ENCODE peak calls at places on chromosomes 4 and X, in ten cellular contexts. One of them, this sample, is unnamed.

GRCh38 chr4:20266215-20267082 is 14.7 kb downstream of the SLIT2 start:
- DNase-seq in NCI-H1105: no peak
- DNase-seq in trophoblast cell: no peak
- DNase-seq in foreskin fibroblast: no peak
- DNase-seq in endothelial cell: no peak
- DNase-seq in psoas muscle: no peak
- DNase-seq in adipocyte: peak
- DNase-seq in left ventricle myocardium inferior: peak
- DNase-seq in stimulated activated naive B cell treated with anti-CD40 and anti-IgM and Interleukin-4, amounts not matched to agents 10 μg/mL and 1 μg/mL and 100 μg/mL, for 72 hours: no peak
- DNase-seq in stimulated activated CD4-positive, alpha-beta T cell treated with anti-CD3 and anti-CD28 coated beads, Interleukin-1b, Interleukin-23, amount 100 ng/mL, for 1 hour: no peak
- DNase-seq in this sample: no peak

GRCh38 chr4:39051454-39051853 is 10.6 kb upstream of the KLHL5 start:
- DNase-seq in NCI-H1105: no peak
- DNase-seq in trophoblast cell: no peak
- DNase-seq in foreskin fibroblast: no peak
- DNase-seq in endothelial cell: no peak
- DNase-seq in psoas muscle: no peak
- DNase-seq in adipocyte: no peak
- DNase-seq in left ventricle myocardium inferior: no peak
- DNase-seq in stimulated activated naive B cell treated with anti-CD40 and anti-IgM and Interleukin-4, amounts not matched to agents 10 μg/mL and 1 μg/mL and 100 μg/mL, for 72 hours: no peak
- DNase-seq in stimulated activated CD4-positive, alpha-beta T cell treated with anti-CD3 and anti-CD28 coated beads, Interleukin-1b, Interleukin-23, amount 100 ng/mL, for 1 hour: no peak
- DNase-seq in this sample: no peak

GRCh38 chrX:9682456-9682855 is 83.2 kb downstream of the GPR143 start:
- DNase-seq in NCI-H1105: no peak
- DNase-seq in trophoblast cell: peak
- DNase-seq in foreskin fibroblast: no peak
- DNase-seq in endothelial cell: no peak
- DNase-seq in psoas muscle: no peak
- DNase-seq in adipocyte: peak
- DNase-seq in left ventricle myocardium inferior: no peak
- DNase-seq in stimulated activated naive B cell treated with anti-CD40 and anti-IgM and Interleukin-4, amounts not matched to agents 10 μg/mL and 1 μg/mL and 100 μg/mL, for 72 hours: no peak
- DNase-seq in stimulated activated CD4-positive, alpha-beta T cell treated with anti-CD3 and anti-CD28 coated beads, Interleukin-1b, Interleukin-23, amount 100 ng/mL, for 1 hour: no peak
- DNase-seq in this sample: peak

GRCh38 chr4:118327554-118328241 is 25.1 kb downstream of the PRSS12 start:
- DNase-seq in NCI-H1105: no peak
- DNase-seq in trophoblast cell: no peak
- DNase-seq in foreskin fibroblast: no peak
- DNase-seq in endothelial cell: no peak
- DNase-seq in psoas muscle: no peak
- DNase-seq in adipocyte: peak
- DNase-seq in left ventricle myocardium inferior: no peak
- DNase-seq in stimulated activated naive B cell treated with anti-CD40 and anti-IgM and Interleukin-4, amounts not matched to agents 10 μg/mL and 1 μg/mL and 100 μg/mL, for 72 hours: no peak
- DNase-seq in stimulated activated CD4-positive, alpha-beta T cell treated with anti-CD3 and anti-CD28 coated beads, Interleukin-1b, Interleukin-23, amount 100 ng/mL, for 1 hour: no peak
- DNase-seq in this sample: peak

GRCh38 chr4:165698272-165698671 is 174.8 kb upstream of the TLL1 start:
- DNase-seq in NCI-H1105: no peak
- DNase-seq in trophoblast cell: no peak
- DNase-seq in foreskin fibroblast: no peak
- DNase-seq in endothelial cell: no peak
- DNase-seq in psoas muscle: no peak
- DNase-seq in adipocyte: no peak
- DNase-seq in left ventricle myocardium inferior: no peak
- DNase-seq in stimulated activated naive B cell treated with anti-CD40 and anti-IgM and Interleukin-4, amounts not matched to agents 10 μg/mL and 1 μg/mL and 100 μg/mL, for 72 hours: no peak
- DNase-seq in stimulated activated CD4-positive, alpha-beta T cell treated with anti-CD3 and anti-CD28 coated beads, Interleukin-1b, Interleukin-23, amount 100 ng/mL, for 1 hour: no peak
- DNase-seq in this sample: no peak

GRCh38 chr4:122632396-122633143 is 11.7 kb upstream of the IL21 start:
- DNase-seq in NCI-H1105: no peak
- DNase-seq in trophoblast cell: no peak
- DNase-seq in foreskin fibroblast: no peak
- DNase-seq in endothelial cell: no peak
- DNase-seq in psoas muscle: no peak
- DNase-seq in adipocyte: no peak
- DNase-seq in left ventricle myocardium inferior: no peak
- DNase-seq in stimulated activated naive B cell treated with anti-CD40 and anti-IgM and Interleukin-4, amounts not matched to agents 10 μg/mL and 1 μg/mL and 100 μg/mL, for 72 hours: no peak
- DNase-seq in stimulated activated CD4-positive, alpha-beta T cell treated with anti-CD3 and anti-CD28 coated beads, Interleukin-1b, Interleukin-23, amount 100 ng/mL, for 1 hour: no peak
- DNase-seq in this sample: no peak

GRCh38 chr4:109072595-109072994 is 229.9 kb downstream of the COL25A1 start:
- DNase-seq in NCI-H1105: no peak
- DNase-seq in trophoblast cell: peak
- DNase-seq in foreskin fibroblast: peak
- DNase-seq in endothelial cell: no peak
- DNase-seq in psoas muscle: no peak
- DNase-seq in adipocyte: peak
- DNase-seq in left ventricle myocardium inferior: no peak
- DNase-seq in stimulated activated naive B cell treated with anti-CD40 and anti-IgM and Interleukin-4, amounts not matched to agents 10 μg/mL and 1 μg/mL and 100 μg/mL, for 72 hours: no peak
- DNase-seq in stimulated activated CD4-positive, alpha-beta T cell treated with anti-CD3 and anti-CD28 coated beads, Interleukin-1b, Interleukin-23, amount 100 ng/mL, for 1 hour: no peak
- DNase-seq in this sample: peak

GRCh38 chr4:12120968-12121367 is 692.3 kb upstream of the HS3ST1 start:
- DNase-seq in NCI-H1105: no peak
- DNase-seq in trophoblast cell: no peak
- DNase-seq in foreskin fibroblast: no peak
- DNase-seq in endothelial cell: no peak
- DNase-seq in psoas muscle: no peak
- DNase-seq in adipocyte: no peak
- DNase-seq in left ventricle myocardium inferior: no peak
- DNase-seq in stimulated activated naive B cell treated with anti-CD40 and anti-IgM and Interleukin-4, amounts not matched to agents 10 μg/mL and 1 μg/mL and 100 μg/mL, for 72 hours: no peak
- DNase-seq in stimulated activated CD4-positive, alpha-beta T cell treated with anti-CD3 and anti-CD28 coated beads, Interleukin-1b, Interleukin-23, amount 100 ng/mL, for 1 hour: no peak
- DNase-seq in this sample: no peak

GRCh38 chrX:9141496-9141895 is 107.6 kb upstream of the FAM9B start:
- DNase-seq in NCI-H1105: no peak
- DNase-seq in trophoblast cell: peak
- DNase-seq in foreskin fibroblast: no peak
- DNase-seq in endothelial cell: no peak
- DNase-seq in psoas muscle: no peak
- DNase-seq in adipocyte: no peak
- DNase-seq in left ventricle myocardium inferior: no peak
- DNase-seq in stimulated activated naive B cell treated with anti-CD40 and anti-IgM and Interleukin-4, amounts not matched to agents 10 μg/mL and 1 μg/mL and 100 μg/mL, for 72 hours: no peak
- DNase-seq in stimulated activated CD4-positive, alpha-beta T cell treated with anti-CD3 and anti-CD28 coated beads, Interleukin-1b, Interleukin-23, amount 100 ng/mL, for 1 hour: no peak
- DNase-seq in this sample: peak

GRCh38 chr4:169611991-169612868 is at the start of gene NEK1:
- DNase-seq in NCI-H1105: peak
- DNase-seq in trophoblast cell: peak
- DNase-seq in foreskin fibroblast: peak
- DNase-seq in endothelial cell: peak
- DNase-seq in psoas muscle: peak
- DNase-seq in adipocyte: peak
- DNase-seq in left ventricle myocardium inferior: peak
- DNase-seq in stimulated activated naive B cell treated with anti-CD40 and anti-IgM and Interleukin-4, amounts not matched to agents 10 μg/mL and 1 μg/mL and 100 μg/mL, for 72 hours: peak
- DNase-seq in stimulated activated CD4-positive, alpha-beta T cell treated with anti-CD3 and anti-CD28 coated beads, Interleukin-1b, Interleukin-23, amount 100 ng/mL, for 1 hour: peak
- DNase-seq in this sample: peak

GRCh38 chr4:152815078-152815477 is 35.3 kb downstream of the ARFIP1 start:
- DNase-seq in NCI-H1105: no peak
- DNase-seq in trophoblast cell: peak
- DNase-seq in foreskin fibroblast: peak
- DNase-seq in endothelial cell: no peak
- DNase-seq in psoas muscle: no peak
- DNase-seq in adipocyte: peak
- DNase-seq in left ventricle myocardium inferior: no peak
- DNase-seq in stimulated activated naive B cell treated with anti-CD40 and anti-IgM and Interleukin-4, amounts not matched to agents 10 μg/mL and 1 μg/mL and 100 μg/mL, for 72 hours: no peak
- DNase-seq in stimulated activated CD4-positive, alpha-beta T cell treated with anti-CD3 and anti-CD28 coated beads, Interleukin-1b, Interleukin-23, amount 100 ng/mL, for 1 hour: no peak
- DNase-seq in this sample: peak

GRCh38 chr4:110055014-110055768 is 142.5 kb downstream of the EGF start:
- DNase-seq in NCI-H1105: no peak
- DNase-seq in trophoblast cell: no peak
- DNase-seq in foreskin fibroblast: no peak
- DNase-seq in endothelial cell: no peak
- DNase-seq in psoas muscle: no peak
- DNase-seq in adipocyte: peak
- DNase-seq in left ventricle myocardium inferior: no peak
- DNase-seq in stimulated activated naive B cell treated with anti-CD40 and anti-IgM and Interleukin-4, amounts not matched to agents 10 μg/mL and 1 μg/mL and 100 μg/mL, for 72 hours: no peak
- DNase-seq in stimulated activated CD4-positive, alpha-beta T cell treated with anti-CD3 and anti-CD28 coated beads, Interleukin-1b, Interleukin-23, amount 100 ng/mL, for 1 hour: no peak
- DNase-seq in this sample: no peak